ENCODE peak calls at places on chromosomes 13 and 19, in four cellular contexts. G is colonic mucosa, S is epithelial cell of esophagus, I is ascending aorta. P is an unnamed sample.

GRCh38 chr13:48403151-48403631 is 9.7 kb downstream of the LPAR6 start:
- DNase-seq in G (no peak), S (no peak), I (no peak), P (no peak)

GRCh38 chr19:13053761-13054604 is 48.7 kb downstream of the LYL1 start:
- DNase-seq in G (peak; percentile 70), S (peak; percentile 33), I (no peak), P (peak; percentile 99)

GRCh38 chr13:100148422-100148821 is 59.5 kb downstream of the PCCA start:
- DNase-seq in G (no peak), S (no peak), I (no peak), P (no peak)

GRCh38 chr19:28196961-28197360 is 1016.0 kb downstream of the UQCRFS1 start:
- DNase-seq in G (no peak), S (no peak), I (no peak), P (no peak)

GRCh38 chr19:19217110-19217509 is 5.4 kb downstream of the NCAN start:
- DNase-seq in G (no peak), S (no peak), I (no peak), P (peak; percentile 64)

GRCh38 chr19:19997656-19998268 is 41.5 kb downstream of the ZNF682 start:
- DNase-seq in G (no peak), S (peak; percentile 3), I (no peak), P (no peak)

GRCh38 chr19:6664916-6665315 is 5.0 kb downstream of the TNFSF14 start:
- DNase-seq in G (no peak), S (no peak), I (no peak), P (no peak)

GRCh38 chr19:52258426-52258825 is 11.0 kb upstream of the ZNF766 start:
- DNase-seq in G (no peak), S (no peak), I (no peak), P (no peak)

GRCh38 chr13:35144496-35144895 is 202.4 kb downstream of the NBEA start:
- DNase-seq in G (no peak), S (peak; percentile 49), I (no peak), P (peak; percentile 4)

GRCh38 chr19:38784224-38784623 is 4.8 kb upstream of the LGALS7B start:
- DNase-seq in G (peak; percentile 61), S (no peak), I (no peak), P (no peak)

GRCh38 chr19:13104848-13105646 is 2.4 kb upstream of the LYL1 start:
- DNase-seq in G (no peak), S (no peak), I (no peak), P (no peak)

GRCh38 chr19:53977991-53978731 is 13.3 kb upstream of the CACNG6 start:
- DNase-seq in G (no peak), S (peak; percentile 40), I (no peak), P (peak; percentile 44)

GRCh38 chr19:1172353-1173159 is 1.5 kb downstream of the SBNO2 start:
- DNase-seq in G (peak; percentile 80), S (peak; percentile 64), I (no peak), P (peak; percentile 58)

GRCh38 chr13:106118996-106119395 is 416.5 kb downstream of the EFNB2 start:
- DNase-seq in G (no peak), S (no peak), I (no peak), P (no peak)

GRCh38 chr13:99655351-99656091 is 154.2 kb downstream of the TM9SF2 start:
- DNase-seq in G (peak; percentile 14), S (peak; percentile 91), I (no peak), P (peak; percentile 17)

GRCh38 chr19:38004505-38005223 is 97.7 kb downstream of the SIPA1L3 start:
- DNase-seq in G (peak; percentile 64), S (peak; percentile 97), I (peak; percentile 77), P (peak; percentile 72)

GRCh38 chr19:51098366-51099069 is 9.7 kb downstream of the CTU1 start:
- DNase-seq in G (no peak), S (no peak), I (no peak), P (no peak)

GRCh38 chr19:40754611-40755247 is 3.7 kb downstream of the SNRPA start:
- DNase-seq in G (peak; percentile 82), S (peak; percentile 55), I (no peak), P (peak; percentile 14)

GRCh38 chr19:49823472-49823871 is 5.4 kb downstream of the MED25 start:
- DNase-seq in G (no peak), S (no peak), I (no peak), P (no peak)

GRCh38 chr19:16206046-16206605 is 8.4 kb downstream of the AP1M1 start:
- DNase-seq in G (no peak), S (no peak), I (no peak), P (no peak)

GRCh38 chr19:10636304-10636972 is 11.1 kb downstream of the SLC44A2 start:
- DNase-seq in G (no peak), S (no peak), I (no peak), P (no peak)

GRCh38 chr13:113110048-113110851 is 4.7 kb downstream of the F7 start:
- DNase-seq in G (no peak), S (no peak), I (no peak), P (no peak)
- H3K4me3 ChIP-seq in G (peak overlapping the region; percentile 35), S (no peak overlapping the region), I (peak overlapping the region; percentile 40), P (no peak overlapping the region)

GRCh38 chr13:95516021-95516420 is 36.5 kb upstream of the CLDN10 start:
- DNase-seq in G (no peak), S (peak; percentile 43), I (no peak), P (no peak)

GRCh38 chr13:95510950-95511349 is 41.6 kb upstream of the CLDN10 start:
- DNase-seq in G (no peak), S (no peak), I (no peak), P (no peak)

GRCh38 chr13:95512957-95513356 is 39.6 kb upstream of the CLDN10 start:
- DNase-seq in G (no peak), S (peak; percentile 63), I (no peak), P (no peak)

GRCh38 chr13:95512424-95512823 is 40.1 kb upstream of the CLDN10 start:
- DNase-seq in G (no peak), S (no peak), I (no peak), P (no peak)

DNA sequence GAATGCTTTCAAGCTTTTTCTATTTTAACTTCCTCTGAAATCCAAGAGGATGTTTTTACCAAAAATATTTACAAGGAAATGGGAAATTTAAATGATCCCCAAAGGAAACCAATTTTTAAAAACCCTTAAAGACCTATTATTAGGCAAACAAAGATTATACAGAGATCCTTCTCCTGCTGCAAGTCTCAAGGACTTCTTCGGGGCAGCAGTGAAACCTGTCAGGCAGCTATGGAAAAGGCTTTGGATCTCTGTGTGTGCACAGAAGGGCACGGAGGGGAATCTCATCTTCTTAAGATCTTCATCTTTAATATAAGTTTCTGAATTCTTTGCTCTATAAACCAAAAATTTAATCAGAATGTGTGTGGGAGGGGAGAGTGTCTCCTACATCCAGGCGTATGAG is 36.0 kb upstream of the CLDN10 start:
- DNase-seq in G (no peak), S (no peak), I (no peak), P (no peak)
- H3K4me3 ChIP-seq in G (no peak overlapping the region), S (no peak overlapping the region), I (no peak overlapping the region), P (no peak overlapping the region)

DNA sequence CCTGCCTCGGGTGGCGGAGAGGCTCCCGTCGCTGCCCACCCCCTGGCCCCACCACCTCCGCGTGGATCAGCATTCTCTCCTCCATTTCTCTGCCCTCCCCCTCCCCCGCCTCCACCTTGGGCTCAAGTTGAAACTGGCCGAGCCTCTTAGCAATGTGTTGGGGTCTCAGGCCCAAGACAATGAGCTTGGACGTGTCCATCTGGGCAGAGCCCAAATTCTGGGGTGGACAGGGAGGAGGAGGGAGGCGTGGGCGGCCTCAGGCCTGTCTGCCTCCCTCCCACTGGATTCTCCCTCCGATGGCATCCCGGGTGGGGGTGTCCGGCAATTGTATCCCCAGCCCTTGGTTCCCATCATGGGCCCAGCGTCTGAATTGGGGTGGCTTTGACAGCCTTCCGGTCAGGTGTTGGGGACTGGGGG is 1.2 kb downstream of the CELF5 start:
- DNase-seq in G (no peak), S (no peak), I (no peak), P (no peak)
- H3K4me3 ChIP-seq in G (no peak overlapping the region), S (no peak overlapping the region), I (no peak overlapping the region), P (no peak overlapping the region)

GRCh38 chr19:8610928-8611284 is 391 bp upstream of the ADAMTS10 start:
- DNase-seq in G (no peak), S (no peak), I (no peak), P (no peak)

GRCh38 chr19:8609210-8610040 is 1.1 kb downstream of the ADAMTS10 start:
- DNase-seq in G (peak; percentile 41), S (no peak), I (peak; percentile 34), P (no peak)

GRCh38 chr19:8608858-8609209 is 1.7 kb downstream of the ADAMTS10 start:
- DNase-seq in G (no peak), S (no peak), I (no peak), P (no peak)

GRCh38 chr19:8611391-8611883 is 922 bp upstream of the ADAMTS10 start:
- DNase-seq in G (peak; percentile 32), S (no peak), I (no peak), P (no peak)

GRCh38 chr19:8610041-8610927 is at the start of gene ADAMTS10:
- DNase-seq in G (peak; percentile 26), S (no peak), I (no peak), P (no peak)
- H3K4me3 ChIP-seq in G (peak within 1 kb of the TSS; percentile 43), S (no peak within 1 kb of the TSS), I (peak within 1 kb of the TSS; percentile 61), P (peak within 1 kb of the TSS; percentile 55)